ENCODE peak calls at places on chromosome 1, in eight cellular contexts. One of them, this sample, is unnamed.

GRCh38 chr1:36225298-36225899 is 1.2 kb downstream of the THRAP3 start:
- DNase-seq in neural progenitor cell: no peak
- DNase-seq in fibroblast of lung: no peak
- DNase-seq in thoracic aorta: no peak
- DNase-seq in CD4-positive, alpha-beta T cell: no peak
- DNase-seq in A549: no peak
- DNase-seq in H9: no peak
- DNase-seq in lower lobe of right lung: no peak
- DNase-seq in this sample: no peak

GRCh38 chr1:41650176-41650519 is 165.7 kb upstream of the EDN2 start:
- DNase-seq in H9: no peak
- DNase-seq in neural progenitor cell: no peak
- DNase-seq in CD4-positive, alpha-beta T cell: no peak
- DNase-seq in thoracic aorta: no peak
- DNase-seq in lower lobe of right lung: peak
- DNase-seq in A549: no peak
- DNase-seq in fibroblast of lung: peak
- DNase-seq in this sample: peak

GRCh38 chr1:111735858-111736544 is 3.2 kb downstream of the INKA2 start:
- DNase-seq in CD4-positive, alpha-beta T cell: no peak
- DNase-seq in fibroblast of lung: peak
- DNase-seq in H9: peak
- DNase-seq in A549: no peak
- DNase-seq in lower lobe of right lung: no peak
- DNase-seq in thoracic aorta: no peak
- DNase-seq in neural progenitor cell: peak
- DNase-seq in this sample: no peak

GRCh38 chr1:97693601-97694000 is 227.2 kb downstream of the DPYD start:
- DNase-seq in A549: no peak
- DNase-seq in fibroblast of lung: no peak
- DNase-seq in H9: no peak
- DNase-seq in neural progenitor cell: no peak
- DNase-seq in lower lobe of right lung: no peak
- DNase-seq in CD4-positive, alpha-beta T cell: no peak
- DNase-seq in thoracic aorta: no peak
- DNase-seq in this sample: no peak

GRCh38 chr1:64072089-64072835 is 131.2 kb upstream of the UBE2U start:
- DNase-seq in H9: no peak
- DNase-seq in lower lobe of right lung: no peak
- DNase-seq in CD4-positive, alpha-beta T cell: no peak
- DNase-seq in fibroblast of lung: peak
- DNase-seq in neural progenitor cell: no peak
- DNase-seq in A549: peak
- DNase-seq in thoracic aorta: no peak
- DNase-seq in this sample: no peak

GRCh38 chr1:65119951-65120350 is 28.1 kb upstream of the AK4 start:
- DNase-seq in CD4-positive, alpha-beta T cell: no peak
- DNase-seq in thoracic aorta: no peak
- DNase-seq in H9: no peak
- DNase-seq in neural progenitor cell: no peak
- DNase-seq in A549: no peak
- DNase-seq in fibroblast of lung: peak
- DNase-seq in lower lobe of right lung: no peak
- DNase-seq in this sample: peak

GRCh38 chr1:192951961-192952460 is 107.1 kb downstream of the UCHL5 start:
- DNase-seq in fibroblast of lung: peak
- DNase-seq in thoracic aorta: no peak
- DNase-seq in A549: peak
- DNase-seq in CD4-positive, alpha-beta T cell: no peak
- DNase-seq in neural progenitor cell: no peak
- DNase-seq in lower lobe of right lung: no peak
- DNase-seq in H9: no peak
- DNase-seq in this sample: peak

GRCh38 chr1:190001187-190001586 is 476.5 kb downstream of the BRINP3 start:
- DNase-seq in CD4-positive, alpha-beta T cell: no peak
- DNase-seq in neural progenitor cell: no peak
- DNase-seq in fibroblast of lung: peak
- DNase-seq in H9: no peak
- DNase-seq in A549: peak
- DNase-seq in lower lobe of right lung: no peak
- DNase-seq in thoracic aorta: no peak
- DNase-seq in this sample: no peak

GRCh38 chr1:52032785-52033131 is 852 bp downstream of the KTI12 start:
- DNase-seq in A549: peak
- DNase-seq in H9: peak
- DNase-seq in CD4-positive, alpha-beta T cell: peak
- DNase-seq in lower lobe of right lung: peak
- DNase-seq in thoracic aorta: no peak
- DNase-seq in fibroblast of lung: peak
- DNase-seq in neural progenitor cell: no peak
- DNase-seq in this sample: peak

GRCh38 chr1:244074559-244075171 is 23.6 kb downstream of the ZBTB18 start:
- DNase-seq in A549: no peak
- DNase-seq in lower lobe of right lung: no peak
- DNase-seq in fibroblast of lung: no peak
- DNase-seq in H9: no peak
- DNase-seq in thoracic aorta: no peak
- DNase-seq in CD4-positive, alpha-beta T cell: peak
- DNase-seq in neural progenitor cell: no peak
- DNase-seq in this sample: no peak

GRCh38 chr1:14921057-14921456 is 232.5 kb upstream of the TMEM51 start:
- DNase-seq in CD4-positive, alpha-beta T cell: no peak
- DNase-seq in neural progenitor cell: no peak
- DNase-seq in lower lobe of right lung: no peak
- DNase-seq in thoracic aorta: no peak
- DNase-seq in A549: no peak
- DNase-seq in H9: no peak
- DNase-seq in fibroblast of lung: peak
- DNase-seq in this sample: peak

DNA sequence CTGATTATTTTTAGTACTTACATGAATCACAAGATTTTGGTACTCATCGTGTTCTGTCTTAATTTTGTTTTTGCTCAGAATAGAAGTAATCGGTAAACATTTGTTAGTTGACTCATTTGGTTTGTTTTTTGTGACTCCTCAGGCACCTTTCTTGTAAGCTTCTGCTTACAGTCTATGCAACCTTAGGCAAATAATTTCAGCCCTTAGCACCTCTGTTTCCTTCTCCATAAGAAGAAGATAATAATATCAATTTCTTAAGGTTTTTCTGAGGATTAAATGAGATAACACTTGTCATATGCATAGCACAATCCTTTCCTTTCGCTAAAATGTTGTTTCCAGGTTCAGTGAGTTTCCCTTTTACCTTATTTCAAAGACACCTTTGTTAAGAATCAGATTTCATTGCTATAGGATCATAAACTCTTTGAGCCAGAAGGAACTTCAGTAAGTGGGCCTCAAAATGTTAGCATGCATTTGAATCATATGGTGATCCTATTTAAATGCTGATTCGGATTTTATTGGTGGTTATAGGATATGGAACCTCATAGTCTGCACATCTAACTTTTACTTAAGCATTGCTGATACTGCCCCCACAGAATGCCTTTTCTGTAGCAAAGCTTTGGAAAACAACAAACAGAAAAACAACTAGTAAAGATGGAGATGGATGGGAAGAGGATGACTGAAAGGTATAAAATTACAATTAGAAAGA is 272.7 kb upstream of the CACYBP start:
- DNase-seq in fibroblast of lung: no peak
- DNase-seq in H9: no peak
- DNase-seq in A549: no peak
- DNase-seq in neural progenitor cell: no peak
- DNase-seq in lower lobe of right lung: no peak
- DNase-seq in CD4-positive, alpha-beta T cell: no peak
- DNase-seq in thoracic aorta: no peak
- DNase-seq in this sample: no peak
- TF ChIP-seq CTCF in fibroblast of lung: no peak
- TF ChIP-seq CTCF in H9: no peak
- TF ChIP-seq CTCF in A549: no peak
- TF ChIP-seq CTCF in neural progenitor cell: no peak
- TF ChIP-seq CTCF in lower lobe of right lung: peak
- TF ChIP-seq CTCF in CD4-positive, alpha-beta T cell: no peak
- TF ChIP-seq CTCF in thoracic aorta: peak
- TF ChIP-seq CTCF in this sample: no peak

DNA sequence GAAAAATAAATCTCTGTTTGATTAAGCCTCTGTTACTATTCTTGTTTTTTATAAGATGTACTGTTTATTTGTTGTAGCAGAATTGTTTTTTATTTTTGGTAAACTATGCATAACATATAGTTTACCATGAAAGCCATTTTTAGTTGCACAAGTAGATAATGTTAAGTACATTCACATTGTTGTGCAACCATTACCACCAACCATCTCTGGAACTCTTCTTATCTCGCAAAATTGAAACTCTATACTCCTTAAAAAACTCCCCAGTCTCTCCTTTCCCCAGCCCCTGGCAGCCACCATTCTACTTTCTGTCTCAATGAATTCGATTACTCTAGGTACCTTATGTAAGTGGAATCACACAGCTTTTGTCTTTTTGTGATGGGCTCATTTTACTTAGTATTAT is 27.4 kb upstream of the UHMK1 start:
- DNase-seq in lower lobe of right lung: no peak
- DNase-seq in CD4-positive, alpha-beta T cell: no peak
- DNase-seq in A549: no peak
- DNase-seq in H9: no peak
- DNase-seq in neural progenitor cell: no peak
- DNase-seq in fibroblast of lung: no peak
- DNase-seq in thoracic aorta: no peak
- DNase-seq in this sample: peak
- H3K27ac ChIP-seq in lower lobe of right lung: no peak
- H3K27ac ChIP-seq in CD4-positive, alpha-beta T cell: no peak
- H3K27ac ChIP-seq in A549: no peak
- H3K27ac ChIP-seq in H9: no peak
- H3K27ac ChIP-seq in neural progenitor cell: no peak
- H3K27ac ChIP-seq in fibroblast of lung: no peak
- H3K27ac ChIP-seq in thoracic aorta: no peak
- H3K27ac ChIP-seq in this sample: no peak

DNA sequence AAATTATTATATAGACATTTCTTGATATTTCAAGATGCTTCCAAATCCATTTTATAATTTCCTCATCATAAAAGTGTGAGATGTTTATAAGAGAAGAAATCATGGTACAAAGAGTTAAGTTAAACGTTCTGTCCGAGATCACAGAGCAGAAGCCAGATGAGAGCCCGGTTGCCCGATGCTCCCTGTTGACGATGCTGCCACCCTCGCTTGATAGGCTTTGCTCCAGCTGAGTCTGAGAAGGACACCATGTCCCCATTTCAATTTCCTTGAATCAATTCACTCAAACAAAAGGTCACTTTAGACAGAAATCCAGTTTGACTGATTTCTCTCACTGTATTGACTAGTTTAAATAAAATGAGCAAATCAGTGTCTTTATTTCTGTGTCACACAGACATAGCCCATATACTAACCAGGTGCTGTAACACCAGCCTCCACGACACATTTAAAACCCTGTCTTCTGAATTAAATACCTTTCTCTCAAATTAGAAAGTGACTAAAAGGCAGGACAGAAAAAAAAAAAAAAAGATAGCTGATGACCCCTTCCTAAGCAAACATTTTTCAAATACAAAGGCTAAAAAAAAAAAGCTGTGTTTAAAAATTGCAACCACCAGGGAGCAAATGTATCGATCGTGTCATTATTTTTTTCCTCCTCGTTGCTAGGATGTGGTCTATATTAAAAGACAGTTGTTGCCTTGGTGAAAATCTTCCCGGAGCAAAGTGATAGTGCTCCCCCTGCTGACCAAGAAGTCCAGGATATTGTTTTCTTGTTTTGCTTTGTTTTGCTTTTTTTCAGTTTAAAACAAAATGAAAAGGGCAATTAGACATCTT is 35.2 kb downstream of the DNASE2B start:
- DNase-seq in H9: peak
- DNase-seq in neural progenitor cell: peak
- DNase-seq in thoracic aorta: no peak
- DNase-seq in A549: peak
- DNase-seq in lower lobe of right lung: peak
- DNase-seq in CD4-positive, alpha-beta T cell: no peak
- DNase-seq in fibroblast of lung: peak
- DNase-seq in this sample: peak
- TF ChIP-seq CTCF in H9: peak
- TF ChIP-seq CTCF in neural progenitor cell: peak
- TF ChIP-seq CTCF in thoracic aorta: peak
- TF ChIP-seq CTCF in A549: peak
- TF ChIP-seq CTCF in lower lobe of right lung: peak
- TF ChIP-seq CTCF in CD4-positive, alpha-beta T cell: peak
- TF ChIP-seq CTCF in fibroblast of lung: peak
- TF ChIP-seq CTCF in this sample: peak

GRCh38 chr1:62318756-62319544 is at the start of gene KANK4:
- DNase-seq in neural progenitor cell: peak
- DNase-seq in CD4-positive, alpha-beta T cell: no peak
- DNase-seq in A549: no peak
- DNase-seq in fibroblast of lung: no peak
- DNase-seq in thoracic aorta: no peak
- DNase-seq in lower lobe of right lung: no peak
- DNase-seq in H9: peak
- DNase-seq in this sample: no peak
- H3K27ac ChIP-seq in neural progenitor cell: no peak
- H3K27ac ChIP-seq in CD4-positive, alpha-beta T cell: no peak
- H3K27ac ChIP-seq in A549: peak
- H3K27ac ChIP-seq in fibroblast of lung: no peak
- H3K27ac ChIP-seq in thoracic aorta: no peak
- H3K27ac ChIP-seq in lower lobe of right lung: peak
- H3K27ac ChIP-seq in H9: no peak
- H3K27ac ChIP-seq in this sample: no peak

GRCh38 chr1:37765937-37766664 is 1.2 kb upstream of the EPHA10 start:
- DNase-seq in CD4-positive, alpha-beta T cell: no peak
- DNase-seq in lower lobe of right lung: no peak
- DNase-seq in fibroblast of lung: no peak
- DNase-seq in neural progenitor cell: peak
- DNase-seq in A549: peak
- DNase-seq in thoracic aorta: no peak
- DNase-seq in H9: peak
- DNase-seq in this sample: no peak
- TF ChIP-seq CTCF in CD4-positive, alpha-beta T cell: no peak
- TF ChIP-seq CTCF in lower lobe of right lung: no peak
- TF ChIP-seq CTCF in fibroblast of lung: no peak
- TF ChIP-seq CTCF in neural progenitor cell: peak
- TF ChIP-seq CTCF in A549: peak
- TF ChIP-seq CTCF in thoracic aorta: no peak
- TF ChIP-seq CTCF in H9: peak
- TF ChIP-seq CTCF in this sample: no peak